ENCODE peak calls at places on chromosomes 4 and X, in eight cellular contexts. One of them, this sample, is unnamed.

GRCh38 chr4:11428161-11428700 is 463 bp downstream of the HS3ST1 start:
- DNase-seq in IMR-90: no peak
- DNase-seq in BJ: no peak
- DNase-seq in transverse colon: no peak
- DNase-seq in bronchial epithelial cell: peak; percentile 47
- DNase-seq in heart right ventricle: no peak
- DNase-seq in heart left ventricle: no peak
- DNase-seq in right atrium auricular region: no peak
- DNase-seq in this sample: no peak

GRCh38 chr4:88320780-88321373 is 36.5 kb upstream of the PPM1K start:
- DNase-seq in bronchial epithelial cell: no peak
- DNase-seq in heart right ventricle: no peak
- DNase-seq in right atrium auricular region: no peak
- DNase-seq in IMR-90: no peak
- DNase-seq in heart left ventricle: no peak
- DNase-seq in transverse colon: peak; percentile 38
- DNase-seq in BJ: peak; percentile 5
- DNase-seq in this sample: peak; percentile 33

GRCh38 chr4:61783050-61783449 is 582.9 kb downstream of the ADGRL3 start:
- DNase-seq in heart right ventricle: no peak
- DNase-seq in transverse colon: no peak
- DNase-seq in right atrium auricular region: no peak
- DNase-seq in heart left ventricle: no peak
- DNase-seq in IMR-90: no peak
- DNase-seq in bronchial epithelial cell: peak; percentile 22
- DNase-seq in BJ: no peak
- DNase-seq in this sample: no peak

GRCh38 chr4:113835005-113835404 is 73.5 kb upstream of the CAMK2D start:
- DNase-seq in bronchial epithelial cell: peak; percentile 59
- DNase-seq in heart right ventricle: no peak
- DNase-seq in heart left ventricle: no peak
- DNase-seq in BJ: no peak
- DNase-seq in IMR-90: peak; percentile 75
- DNase-seq in transverse colon: no peak
- DNase-seq in right atrium auricular region: no peak
- DNase-seq in this sample: peak; percentile 54

GRCh38 chrX:138034136-138034535 is 468.2 kb downstream of the ZIC3 start:
- DNase-seq in heart right ventricle: no peak
- DNase-seq in right atrium auricular region: no peak
- DNase-seq in bronchial epithelial cell: no peak
- DNase-seq in BJ: no peak
- DNase-seq in IMR-90: no peak
- DNase-seq in heart left ventricle: no peak
- DNase-seq in transverse colon: no peak
- DNase-seq in this sample: no peak

GRCh38 chr4:151864068-151864467 is 103.3 kb upstream of the GATB start:
- DNase-seq in IMR-90: no peak
- DNase-seq in heart right ventricle: no peak
- DNase-seq in BJ: no peak
- DNase-seq in heart left ventricle: no peak
- DNase-seq in transverse colon: no peak
- DNase-seq in right atrium auricular region: no peak
- DNase-seq in bronchial epithelial cell: no peak
- DNase-seq in this sample: no peak

GRCh38 chr4:1469596-1470392 is 63.6 kb upstream of the NKX1-1 start:
- DNase-seq in heart left ventricle: no peak
- DNase-seq in heart right ventricle: no peak
- DNase-seq in right atrium auricular region: no peak
- DNase-seq in BJ: no peak
- DNase-seq in IMR-90: no peak
- DNase-seq in bronchial epithelial cell: peak; percentile 34
- DNase-seq in transverse colon: peak; percentile 5
- DNase-seq in this sample: no peak

GRCh38 chr4:6972911-6973310 is 63.3 kb downstream of the TBC1D14 start:
- DNase-seq in right atrium auricular region: no peak
- DNase-seq in BJ: no peak
- DNase-seq in transverse colon: no peak
- DNase-seq in heart left ventricle: no peak
- DNase-seq in heart right ventricle: no peak
- DNase-seq in IMR-90: peak; percentile 47
- DNase-seq in bronchial epithelial cell: no peak
- DNase-seq in this sample: peak; percentile 6

GRCh38 chr4:109658871-109659410 is 44.3 kb downstream of the CASP6 start:
- DNase-seq in heart left ventricle: no peak
- DNase-seq in transverse colon: no peak
- DNase-seq in right atrium auricular region: no peak
- DNase-seq in bronchial epithelial cell: peak; percentile 3
- DNase-seq in IMR-90: peak; percentile 6
- DNase-seq in BJ: no peak
- DNase-seq in heart right ventricle: no peak
- DNase-seq in this sample: no peak

GRCh38 chr4:10205223-10205622 is 88.6 kb upstream of the WDR1 start:
- DNase-seq in BJ: no peak
- DNase-seq in heart right ventricle: no peak
- DNase-seq in heart left ventricle: no peak
- DNase-seq in transverse colon: no peak
- DNase-seq in IMR-90: no peak
- DNase-seq in right atrium auricular region: no peak
- DNase-seq in bronchial epithelial cell: no peak
- DNase-seq in this sample: no peak

GRCh38 chr4:183411291-183411861 is 33.1 kb upstream of the CDKN2AIP start:
- DNase-seq in transverse colon: no peak
- DNase-seq in right atrium auricular region: no peak
- DNase-seq in IMR-90: peak; percentile 67
- DNase-seq in BJ: no peak
- DNase-seq in heart right ventricle: no peak
- DNase-seq in heart left ventricle: no peak
- DNase-seq in bronchial epithelial cell: peak; percentile 74
- DNase-seq in this sample: no peak

GRCh38 chrX:9339603-9340569 is 125.0 kb upstream of the TBL1X start:
- DNase-seq in right atrium auricular region: no peak
- DNase-seq in bronchial epithelial cell: no peak
- DNase-seq in transverse colon: peak; percentile 22
- DNase-seq in heart left ventricle: peak; percentile 61
- DNase-seq in BJ: no peak
- DNase-seq in IMR-90: no peak
- DNase-seq in heart right ventricle: peak; percentile 47
- DNase-seq in this sample: no peak

GRCh38 chr4:104868533-104868932 is 278.1 kb upstream of the TET2 start:
- DNase-seq in IMR-90: no peak
- DNase-seq in bronchial epithelial cell: no peak
- DNase-seq in heart left ventricle: no peak
- DNase-seq in BJ: no peak
- DNase-seq in transverse colon: no peak
- DNase-seq in right atrium auricular region: no peak
- DNase-seq in heart right ventricle: no peak
- DNase-seq in this sample: no peak

GRCh38 chrX:123682182-123682581 is 50.7 kb downstream of the THOC2 start:
- DNase-seq in IMR-90: no peak
- DNase-seq in bronchial epithelial cell: no peak
- DNase-seq in transverse colon: no peak
- DNase-seq in BJ: no peak
- DNase-seq in heart right ventricle: no peak
- DNase-seq in right atrium auricular region: no peak
- DNase-seq in heart left ventricle: no peak
- DNase-seq in this sample: no peak

GRCh38 chr4:182192511-182193181 is 50.6 kb upstream of the TENM3 start:
- DNase-seq in heart left ventricle: no peak
- DNase-seq in right atrium auricular region: no peak
- DNase-seq in BJ: no peak
- DNase-seq in IMR-90: peak; percentile 66
- DNase-seq in heart right ventricle: no peak
- DNase-seq in transverse colon: no peak
- DNase-seq in bronchial epithelial cell: peak; percentile 30
- DNase-seq in this sample: no peak

GRCh38 chr4:182185491-182185890 is 57.7 kb upstream of the TENM3 start:
- DNase-seq in heart right ventricle: no peak
- DNase-seq in right atrium auricular region: no peak
- DNase-seq in bronchial epithelial cell: no peak
- DNase-seq in BJ: no peak
- DNase-seq in IMR-90: peak; percentile 66
- DNase-seq in transverse colon: no peak
- DNase-seq in heart left ventricle: no peak
- DNase-seq in this sample: no peak

GRCh38 chr4:182190306-182190705 is 52.9 kb upstream of the TENM3 start:
- DNase-seq in right atrium auricular region: no peak
- DNase-seq in IMR-90: no peak
- DNase-seq in transverse colon: no peak
- DNase-seq in heart right ventricle: no peak
- DNase-seq in bronchial epithelial cell: no peak
- DNase-seq in BJ: no peak
- DNase-seq in heart left ventricle: no peak
- DNase-seq in this sample: no peak

GRCh38 chr4:182189107-182189878 is 53.9 kb upstream of the TENM3 start:
- DNase-seq in BJ: peak; percentile 65
- DNase-seq in right atrium auricular region: no peak
- DNase-seq in IMR-90: peak; percentile 94
- DNase-seq in bronchial epithelial cell: peak; percentile 16
- DNase-seq in heart left ventricle: no peak
- DNase-seq in heart right ventricle: no peak
- DNase-seq in transverse colon: no peak
- DNase-seq in this sample: peak; percentile 76

GRCh38 chr4:182188622-182189021 is 54.6 kb upstream of the TENM3 start:
- DNase-seq in transverse colon: no peak
- DNase-seq in heart left ventricle: no peak
- DNase-seq in BJ: no peak
- DNase-seq in IMR-90: peak; percentile 54
- DNase-seq in bronchial epithelial cell: no peak
- DNase-seq in heart right ventricle: no peak
- DNase-seq in right atrium auricular region: no peak
- DNase-seq in this sample: no peak
- H3K4me3 ChIP-seq in transverse colon: no peak overlapping the region
- H3K4me3 ChIP-seq in heart left ventricle: no peak overlapping the region
- H3K4me3 ChIP-seq in BJ: no peak overlapping the region
- H3K4me3 ChIP-seq in IMR-90: no peak overlapping the region
- H3K4me3 ChIP-seq in bronchial epithelial cell: no peak overlapping the region
- H3K4me3 ChIP-seq in heart right ventricle: no peak overlapping the region
- H3K4me3 ChIP-seq in right atrium auricular region: no peak overlapping the region
- H3K4me3 ChIP-seq in this sample: no peak overlapping the region

DNA sequence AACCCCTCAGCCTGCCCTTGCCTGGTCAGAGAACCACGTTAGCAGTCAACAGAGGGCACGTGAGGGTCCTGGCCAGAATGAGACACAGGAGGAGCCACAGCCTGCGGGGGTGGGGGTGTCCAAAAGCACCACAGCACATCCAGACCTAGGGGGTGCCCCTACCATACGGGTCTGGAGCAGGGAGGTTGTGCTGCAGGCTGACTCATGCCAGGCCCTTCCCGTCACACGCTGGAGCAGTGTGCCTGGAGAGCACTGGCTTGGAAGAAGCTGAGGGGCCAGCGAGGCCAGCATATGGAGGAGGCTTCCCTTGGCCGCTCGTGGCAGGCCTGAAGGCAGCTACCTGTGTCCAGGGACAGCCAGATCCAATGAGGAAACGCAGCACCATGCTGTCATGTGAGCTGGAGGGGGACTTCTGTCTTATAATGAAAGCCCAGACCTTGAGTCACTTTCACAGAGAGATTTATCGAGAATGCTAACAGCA is 1.5 kb upstream of the IRAK1 start:
- DNase-seq in IMR-90: peak; percentile 56
- DNase-seq in BJ: no peak
- DNase-seq in transverse colon: no peak
- DNase-seq in right atrium auricular region: no peak
- DNase-seq in bronchial epithelial cell: peak; percentile 15
- DNase-seq in heart right ventricle: no peak
- DNase-seq in heart left ventricle: no peak
- DNase-seq in this sample: peak; percentile 39
- H3K36me3 ChIP-seq in IMR-90: peaks cover 11% of the 10 kb centered on the region
- H3K36me3 ChIP-seq in BJ: peaks cover 4% of the 10 kb centered on the region
- H3K36me3 ChIP-seq in transverse colon: no peaks in the 10 kb centered on the region
- H3K36me3 ChIP-seq in right atrium auricular region: peaks cover 8% of the 10 kb centered on the region
- H3K36me3 ChIP-seq in bronchial epithelial cell: peaks cover 7% of the 10 kb centered on the region
- H3K36me3 ChIP-seq in heart right ventricle: no peaks in the 10 kb centered on the region
- H3K36me3 ChIP-seq in heart left ventricle: no peaks in the 10 kb centered on the region
- H3K36me3 ChIP-seq in this sample: peaks cover 5% of the 10 kb centered on the region

GRCh38 chr4:150136036-150136435 is 57.8 kb downstream of the DCLK2 start:
- DNase-seq in heart right ventricle: no peak
- DNase-seq in IMR-90: peak; percentile 72
- DNase-seq in right atrium auricular region: no peak
- DNase-seq in heart left ventricle: no peak
- DNase-seq in bronchial epithelial cell: no peak
- DNase-seq in BJ: no peak
- DNase-seq in transverse colon: no peak
- DNase-seq in this sample: peak; percentile 30

GRCh38 chr4:150139297-150139696 is 61.1 kb downstream of the DCLK2 start:
- DNase-seq in IMR-90: no peak
- DNase-seq in transverse colon: no peak
- DNase-seq in bronchial epithelial cell: no peak
- DNase-seq in BJ: no peak
- DNase-seq in heart right ventricle: no peak
- DNase-seq in heart left ventricle: no peak
- DNase-seq in right atrium auricular region: no peak
- DNase-seq in this sample: no peak

GRCh38 chr4:150133605-150134004 is 55.4 kb downstream of the DCLK2 start:
- DNase-seq in right atrium auricular region: no peak
- DNase-seq in bronchial epithelial cell: no peak
- DNase-seq in IMR-90: peak; percentile 47
- DNase-seq in BJ: no peak
- DNase-seq in heart right ventricle: no peak
- DNase-seq in transverse colon: no peak
- DNase-seq in heart left ventricle: no peak
- DNase-seq in this sample: no peak

GRCh38 chr4:150135134-150135773 is 57.0 kb downstream of the DCLK2 start:
- DNase-seq in transverse colon: no peak
- DNase-seq in right atrium auricular region: no peak
- DNase-seq in IMR-90: peak; percentile 52
- DNase-seq in BJ: no peak
- DNase-seq in bronchial epithelial cell: no peak
- DNase-seq in heart left ventricle: no peak
- DNase-seq in heart right ventricle: no peak
- DNase-seq in this sample: no peak

GRCh38 chr4:150136481-150136880 is 58.2 kb downstream of the DCLK2 start:
- DNase-seq in heart left ventricle: no peak
- DNase-seq in bronchial epithelial cell: no peak
- DNase-seq in right atrium auricular region: no peak
- DNase-seq in heart right ventricle: no peak
- DNase-seq in IMR-90: peak; percentile 76
- DNase-seq in BJ: no peak
- DNase-seq in transverse colon: no peak
- DNase-seq in this sample: peak; percentile 55
- TF ChIP-seq CTCF in heart left ventricle: no peak
- TF ChIP-seq CTCF in bronchial epithelial cell: no peak
- TF ChIP-seq CTCF in right atrium auricular region: no peak
- TF ChIP-seq CTCF in heart right ventricle: no peak
- TF ChIP-seq CTCF in IMR-90: no peak
- TF ChIP-seq CTCF in BJ: no peak
- TF ChIP-seq CTCF in transverse colon: no peak
- TF ChIP-seq CTCF in this sample: no peak

GRCh38 chrX:64580605-64581004 is 185.4 kb upstream of the MTMR8 start:
- DNase-seq in bronchial epithelial cell: no peak
- DNase-seq in heart left ventricle: peak; percentile 46
- DNase-seq in right atrium auricular region: no peak
- DNase-seq in BJ: no peak
- DNase-seq in IMR-90: no peak
- DNase-seq in heart right ventricle: no peak
- DNase-seq in transverse colon: no peak
- DNase-seq in this sample: no peak
- H3K4me3 ChIP-seq in bronchial epithelial cell: no peak overlapping the region
- H3K4me3 ChIP-seq in heart left ventricle: no peak overlapping the region
- H3K4me3 ChIP-seq in right atrium auricular region: no peak overlapping the region
- H3K4me3 ChIP-seq in BJ: no peak overlapping the region
- H3K4me3 ChIP-seq in IMR-90: no peak overlapping the region
- H3K4me3 ChIP-seq in heart right ventricle: no peak overlapping the region
- H3K4me3 ChIP-seq in transverse colon: no peak overlapping the region
- H3K4me3 ChIP-seq in this sample: no peak overlapping the region